ENCODE peak calls at places on chromosomes 13 and 19, in four cellular contexts. X, S, H and F are unnamed samples.

GRCh38 chr19:46803555-46803954 is 15.2 kb upstream of the SLC1A5 start:
- DNase-seq in S (no peak), H (no peak), X (no peak), F (no peak)

GRCh38 chr13:51832471-51833152 is 12.4 kb downstream of the TMEM272 start:
- DNase-seq in S (no peak), X (no peak), H (no peak), F (no peak)

GRCh38 chr19:45862271-45862563 is 730 bp downstream of the SYMPK start:
- DNase-seq in H (no peak), X (no peak), S (no peak), F (no peak)

GRCh38 chr13:23436680-23437079 is 3.2 kb upstream of the SACS start:
- DNase-seq in X (no peak), H (no peak), S (no peak), F (no peak)

GRCh38 chr19:1102407-1103106 is 1.2 kb upstream of the GPX4 start:
- DNase-seq in S (peak), H (peak), X (no peak), F (peak)

GRCh38 chr13:41177616-41178015 is 16.8 kb downstream of the KBTBD7 start:
- DNase-seq in S (no peak), X (no peak), H (no peak), F (no peak)

GRCh38 chr19:13600091-13600490 is 93.8 kb upstream of the CACNA1A start:
- DNase-seq in S (no peak), H (no peak), X (no peak), F (no peak)

GRCh38 chr13:51623473-51623872 is 39.2 kb downstream of the WDFY2 start:
- DNase-seq in S (no peak), X (no peak), H (no peak), F (no peak)

GRCh38 chr13:46523972-46524737 is 28.8 kb upstream of the LRCH1 start:
- DNase-seq in H (no peak), S (no peak), X (no peak), F (no peak)

GRCh38 chr13:110449225-110450015 is 112.1 kb downstream of the RAB20 start:
- DNase-seq in X (no peak), S (no peak), H (no peak), F (no peak)

GRCh38 chr13:28246891-28247290 is 108.5 kb downstream of the PAN3 start:
- DNase-seq in X (no peak), H (no peak), S (no peak), F (no peak)

GRCh38 chr19:42057856-42058255 is 12.2 kb downstream of the GRIK5 start:
- DNase-seq in H (no peak), S (no peak), X (no peak), F (no peak)

GRCh38 chr13:71867101-71867814 is at the start of gene DACH1:
- DNase-seq in H (peak), X (peak), S (peak), F (no peak)

GRCh38 chr19:472005-472858 is 11.4 kb upstream of the SHC2 start:
- DNase-seq in X (no peak), S (no peak), H (no peak), F (no peak)

GRCh38 chr13:32940601-32941000 is 75.6 kb upstream of the KL start:
- DNase-seq in X (no peak), S (no peak), H (no peak), F (no peak)

GRCh38 chr19:13155472-13156284 is 5.5 kb downstream of the IER2 start:
- DNase-seq in S (peak), X (peak), H (peak), F (no peak)

GRCh38 chr19:17214531-17215124 is 529 bp upstream of the USE1 start:
- DNase-seq in H (no peak), X (peak), S (no peak), F (no peak)

GRCh38 chr13:112974125-112974524 is 5.1 kb downstream of the MCF2L start:
- DNase-seq in X (no peak), H (no peak), S (no peak), F (no peak)

GRCh38 chr13:62747629-62748028 is 1332.0 kb upstream of the PCDH20 start:
- DNase-seq in X (no peak), H (no peak), S (no peak), F (no peak)

GRCh38 chr19:42440357-42441046 is 2.2 kb downstream of the CXCL17 start:
- DNase-seq in H (peak), S (peak), X (peak), F (no peak)

GRCh38 chr19:6138066-6138465 is 2.6 kb downstream of the ACSBG2 start:
- DNase-seq in X (no peak), H (no peak), S (no peak), F (no peak)

GRCh38 chr19:3006075-3006767 is 22.9 kb downstream of the TLE2 start:
- DNase-seq in H (no peak), X (peak), S (peak), F (no peak)

GRCh38 chr19:11984986-11985385 is 20.1 kb downstream of the ZNF763 start:
- DNase-seq in S (peak), X (peak), H (peak), F (no peak)

GRCh38 chr13:26300140-26300539 is 46.2 kb downstream of the CDK8 start:
- DNase-seq in H (no peak), S (peak), X (no peak), F (no peak)

GRCh38 chr19:50432221-50432626 is 468 bp upstream of the MYBPC2 start:
- DNase-seq in X (no peak), S (peak), H (no peak), F (no peak)

GRCh38 chr19:56377105-56377924 is 16.0 kb downstream of the ZNF582 start:
- DNase-seq in H (no peak), X (no peak), S (no peak), F (no peak)

GRCh38 chr13:93422980-93423554 is 196.5 kb downstream of the GPC6 start:
- DNase-seq in H (no peak), X (no peak), S (no peak), F (no peak)

GRCh38 chr19:4640247-4641000 is 1.1 kb downstream of the TNFAIP8L1 start:
- DNase-seq in X (no peak), S (no peak), H (peak), F (no peak)

GRCh38 chr19:2391118-2391725 is 31.2 kb downstream of the TMPRSS9 start:
- DNase-seq in X (no peak), S (peak), H (peak), F (peak)

GRCh38 chr19:22422220-22422619 is at the start of gene ZNF98:
- DNase-seq in X (no peak), H (no peak), S (no peak), F (no peak)

GRCh38 chr13:77267362-77267761 is 59.5 kb downstream of the MYCBP2 start:
- DNase-seq in S (no peak), X (no peak), H (no peak), F (no peak)

GRCh38 chr13:110806636-110807035 is 93.1 kb downstream of the ING1 start:
- DNase-seq in X (peak), S (no peak), H (no peak), F (no peak)

GRCh38 chr19:48673436-48674100 is 751 bp upstream of the NTN5 start:
- DNase-seq in X (no peak), H (no peak), S (no peak), F (no peak)
- H3K9ac ChIP-seq in X (no peak), H (no peak), S (peak), F (no peak)

DNA sequence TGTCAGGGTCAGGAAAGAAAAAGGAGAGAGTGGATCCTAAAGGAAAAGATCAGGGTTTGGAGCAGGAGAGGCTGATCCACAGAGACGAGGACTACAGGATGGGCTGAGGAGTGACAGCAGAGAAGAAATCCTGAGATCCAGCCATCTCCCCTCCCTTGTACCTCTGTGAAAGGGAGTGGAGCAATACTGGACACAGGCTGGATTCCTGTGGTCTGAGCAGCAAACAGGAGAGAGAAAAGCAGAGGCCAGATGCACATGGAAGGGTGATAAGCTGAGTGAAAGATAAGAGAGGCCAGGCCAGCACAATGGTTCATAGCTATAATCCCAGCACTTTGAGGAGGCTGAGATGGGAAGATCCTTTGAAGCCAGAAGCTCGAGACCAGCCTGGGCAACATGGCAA is 472.1 kb upstream of the TSHZ3 start:
- DNase-seq in H (no peak), X (no peak), S (no peak), F (no peak)
- TF ChIP-seq KDM1A in H (no peak), X (no peak), S (no peak), F (no peak)

GRCh38 chr19:39398297-39398864 is 7.2 kb downstream of the MED29 start:
- DNase-seq in S (peak), X (no peak), H (peak), F (no peak)
- TF ChIP-seq SP1 in S (no peak), X (no peak), H (no peak), F (no peak)

DNA sequence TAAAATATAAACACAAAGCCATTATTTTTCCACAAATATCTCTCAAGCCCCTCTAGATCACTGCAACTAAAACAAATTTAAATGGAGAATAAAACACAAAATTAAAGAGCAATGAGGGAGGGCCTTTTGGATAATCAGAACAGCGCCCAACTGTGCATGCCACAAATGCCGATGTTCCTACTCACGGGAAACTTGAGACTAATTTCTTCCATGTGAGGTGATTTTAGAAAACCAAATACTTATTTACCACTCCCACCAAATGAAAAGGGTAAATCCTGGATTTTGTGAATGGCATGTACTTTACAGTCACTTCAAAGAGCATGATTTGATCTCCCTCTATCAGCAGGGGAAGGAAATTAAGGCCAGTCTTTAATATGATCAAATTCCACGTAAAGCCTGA is 74.8 kb downstream of the SLC7A1 start:
- DNase-seq in H (no peak), S (no peak), X (no peak), F (no peak)
- H3K9ac ChIP-seq in H (no peak), S (no peak), X (no peak), F (no peak)

GRCh38 chr13:80858131-80858530 is 517.2 kb upstream of the SPRY2 start:
- DNase-seq in S (no peak), H (no peak), X (no peak), F (no peak)
- TF ChIP-seq KDM1A in S (no peak), H (no peak), X (no peak), F (no peak)

DNA sequence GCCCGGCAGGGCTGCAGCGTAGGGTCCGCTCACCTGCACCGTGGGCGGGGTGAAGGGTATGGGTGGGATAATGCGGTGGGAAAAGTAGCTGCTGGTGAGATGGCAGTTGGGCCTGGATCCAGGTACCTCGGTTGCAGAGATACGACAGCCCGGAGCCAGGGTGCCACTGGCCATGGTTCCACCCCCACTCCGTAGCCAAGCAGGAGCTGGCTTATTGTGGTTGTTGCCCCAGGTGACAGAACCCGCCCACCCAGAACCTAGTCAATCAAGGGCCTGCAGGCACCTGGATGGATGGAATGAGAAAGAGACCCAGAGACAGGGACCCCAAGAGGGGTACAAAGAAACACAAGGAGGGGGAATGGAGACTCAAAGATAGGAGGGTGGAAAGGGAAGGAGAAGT is 3.5 kb upstream of the LHB start:
- DNase-seq in S (no peak), H (no peak), X (peak), F (no peak)
- TF ChIP-seq SP1 in S (no peak), H (no peak), X (no peak), F (no peak)

GRCh38 chr19:44848805-44849457 is 2.8 kb downstream of the NECTIN2 start:
- DNase-seq in S (peak), H (no peak), X (peak), F (no peak)
- H3K9ac ChIP-seq in S (peak), H (peak), X (no peak), F (no peak)

GRCh38 chr13:99693351-99693750 is 192.1 kb downstream of the TM9SF2 start:
- DNase-seq in S (peak), X (no peak), H (no peak), F (no peak)

GRCh38 chr13:99690426-99691189 is 189.3 kb downstream of the TM9SF2 start:
- DNase-seq in H (no peak), S (no peak), X (no peak), F (no peak)

GRCh38 chr13:99692854-99693253 is 191.6 kb downstream of the TM9SF2 start:
- DNase-seq in X (no peak), S (no peak), H (no peak), F (no peak)

GRCh38 chr13:99689955-99690354 is 188.7 kb downstream of the TM9SF2 start:
- DNase-seq in X (no peak), H (no peak), S (no peak), F (no peak)

DNA sequence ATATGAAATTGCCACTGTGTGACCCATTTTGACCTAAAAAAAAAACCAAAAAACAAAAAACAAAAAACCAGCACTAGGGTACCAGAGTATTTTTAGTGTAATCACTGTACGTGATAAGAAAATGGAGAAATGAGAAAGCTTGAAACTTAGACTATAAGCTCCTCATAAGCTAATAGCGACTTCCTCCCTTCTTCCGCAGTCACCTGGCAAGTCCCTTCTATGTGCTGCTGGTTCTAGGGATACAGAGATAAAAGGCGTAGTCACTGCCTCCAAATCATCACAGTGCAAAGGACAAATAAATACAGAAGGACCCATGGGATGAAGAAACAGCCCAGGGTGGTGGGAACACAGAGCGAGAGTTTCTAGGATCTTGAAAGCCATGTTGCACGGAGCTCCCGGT is 190.3 kb downstream of the TM9SF2 start:
- DNase-seq in S (no peak), H (no peak), X (no peak), F (no peak)
- TF ChIP-seq KDM1A in S (no peak), H (no peak), X (no peak), F (no peak)